ENCODE peak calls at places on chromosomes 7 and 10, in seven cellular contexts. One of them, this sample, is unnamed.

GRCh38 chr7:106779877-106780276 is 85.2 kb upstream of the PIK3CG start:
- DNase-seq in right lobe of liver: peak
- DNase-seq in adrenal gland: no peak
- DNase-seq in A549: peak
- DNase-seq in OCI-LY7: peak
- DNase-seq in cardiac muscle cell: no peak
- DNase-seq in hepatocyte: peak
- DNase-seq in this sample: no peak

GRCh38 chr10:63711866-63712716 is 190.9 kb downstream of the REEP3 start:
- DNase-seq in hepatocyte: peak
- DNase-seq in cardiac muscle cell: peak
- DNase-seq in OCI-LY7: no peak
- DNase-seq in adrenal gland: peak
- DNase-seq in A549: peak
- DNase-seq in right lobe of liver: peak
- DNase-seq in this sample: no peak

GRCh38 chr10:79061441-79062315 is 7.1 kb upstream of the ZMIZ1 start:
- DNase-seq in A549: no peak
- DNase-seq in right lobe of liver: peak
- DNase-seq in cardiac muscle cell: no peak
- DNase-seq in OCI-LY7: no peak
- DNase-seq in adrenal gland: peak
- DNase-seq in hepatocyte: no peak
- DNase-seq in this sample: no peak

GRCh38 chr10:3538291-3538849 is 246.6 kb downstream of the KLF6 start:
- DNase-seq in right lobe of liver: no peak
- DNase-seq in OCI-LY7: no peak
- DNase-seq in A549: peak
- DNase-seq in hepatocyte: no peak
- DNase-seq in cardiac muscle cell: no peak
- DNase-seq in adrenal gland: no peak
- DNase-seq in this sample: no peak

GRCh38 chr10:122213766-122214165 is 57.3 kb upstream of the BTBD16 start:
- DNase-seq in right lobe of liver: no peak
- DNase-seq in A549: no peak
- DNase-seq in OCI-LY7: no peak
- DNase-seq in adrenal gland: peak
- DNase-seq in cardiac muscle cell: peak
- DNase-seq in hepatocyte: no peak
- DNase-seq in this sample: no peak

GRCh38 chr10:15609291-15609690 is 110.4 kb downstream of the ITGA8 start:
- DNase-seq in cardiac muscle cell: no peak
- DNase-seq in right lobe of liver: no peak
- DNase-seq in adrenal gland: no peak
- DNase-seq in hepatocyte: no peak
- DNase-seq in OCI-LY7: no peak
- DNase-seq in A549: no peak
- DNase-seq in this sample: no peak

GRCh38 chr10:13891542-13892431 is 305.0 kb downstream of the PRPF18 start:
- DNase-seq in hepatocyte: peak
- DNase-seq in OCI-LY7: no peak
- DNase-seq in cardiac muscle cell: peak
- DNase-seq in A549: no peak
- DNase-seq in right lobe of liver: no peak
- DNase-seq in adrenal gland: no peak
- DNase-seq in this sample: no peak

GRCh38 chr10:44962870-44963738 is 3.5 kb downstream of the RASSF4 start:
- DNase-seq in hepatocyte: no peak
- DNase-seq in adrenal gland: peak
- DNase-seq in A549: no peak
- DNase-seq in right lobe of liver: no peak
- DNase-seq in cardiac muscle cell: no peak
- DNase-seq in OCI-LY7: peak
- DNase-seq in this sample: no peak

GRCh38 chr7:16616542-16616941 is 29.0 kb downstream of the ANKMY2 start:
- DNase-seq in A549: no peak
- DNase-seq in hepatocyte: no peak
- DNase-seq in cardiac muscle cell: no peak
- DNase-seq in OCI-LY7: no peak
- DNase-seq in right lobe of liver: no peak
- DNase-seq in adrenal gland: no peak
- DNase-seq in this sample: no peak

GRCh38 chr10:1149793-1150637 is 93.8 kb downstream of the WDR37 start:
- DNase-seq in adrenal gland: peak
- DNase-seq in OCI-LY7: no peak
- DNase-seq in right lobe of liver: no peak
- DNase-seq in A549: no peak
- DNase-seq in hepatocyte: peak
- DNase-seq in cardiac muscle cell: peak
- DNase-seq in this sample: no peak

GRCh38 chr7:66055321-66055956 is 20.2 kb upstream of the ASL start:
- DNase-seq in hepatocyte: no peak
- DNase-seq in OCI-LY7: no peak
- DNase-seq in adrenal gland: peak
- DNase-seq in cardiac muscle cell: peak
- DNase-seq in right lobe of liver: no peak
- DNase-seq in A549: no peak
- DNase-seq in this sample: no peak

DNA sequence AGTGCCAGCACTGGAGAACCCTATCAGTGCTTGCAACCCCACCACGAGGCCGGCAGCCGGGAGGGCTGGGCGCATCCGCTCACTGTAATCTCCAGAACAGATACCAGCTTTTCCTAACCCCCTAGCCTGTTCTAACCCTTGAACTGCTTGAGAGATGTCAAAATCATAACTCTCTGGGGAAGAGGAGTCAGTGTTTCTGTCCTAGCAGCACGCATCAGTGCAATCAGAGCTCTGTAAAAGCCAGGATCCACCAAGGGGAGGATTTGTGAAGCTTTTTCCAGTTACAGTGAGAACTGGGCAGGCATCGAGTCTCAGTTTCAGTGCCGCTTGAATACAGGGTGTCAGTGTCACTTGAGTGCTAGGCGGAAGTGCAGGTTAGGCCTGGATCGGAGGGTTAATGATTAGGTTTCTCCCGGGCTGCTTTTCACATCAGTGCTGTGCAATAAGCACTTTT is 104.5 kb upstream of the INSYN2A start:
- DNase-seq in hepatocyte: peak
- DNase-seq in cardiac muscle cell: no peak
- DNase-seq in OCI-LY7: no peak
- DNase-seq in right lobe of liver: no peak
- DNase-seq in A549: no peak
- DNase-seq in adrenal gland: no peak
- DNase-seq in this sample: no peak
- H3K27ac ChIP-seq in hepatocyte: peak
- H3K27ac ChIP-seq in cardiac muscle cell: no peak
- H3K27ac ChIP-seq in OCI-LY7: no peak
- H3K27ac ChIP-seq in right lobe of liver: peak
- H3K27ac ChIP-seq in A549: no peak
- H3K27ac ChIP-seq in adrenal gland: no peak
- H3K27ac ChIP-seq in this sample: no peak

DNA sequence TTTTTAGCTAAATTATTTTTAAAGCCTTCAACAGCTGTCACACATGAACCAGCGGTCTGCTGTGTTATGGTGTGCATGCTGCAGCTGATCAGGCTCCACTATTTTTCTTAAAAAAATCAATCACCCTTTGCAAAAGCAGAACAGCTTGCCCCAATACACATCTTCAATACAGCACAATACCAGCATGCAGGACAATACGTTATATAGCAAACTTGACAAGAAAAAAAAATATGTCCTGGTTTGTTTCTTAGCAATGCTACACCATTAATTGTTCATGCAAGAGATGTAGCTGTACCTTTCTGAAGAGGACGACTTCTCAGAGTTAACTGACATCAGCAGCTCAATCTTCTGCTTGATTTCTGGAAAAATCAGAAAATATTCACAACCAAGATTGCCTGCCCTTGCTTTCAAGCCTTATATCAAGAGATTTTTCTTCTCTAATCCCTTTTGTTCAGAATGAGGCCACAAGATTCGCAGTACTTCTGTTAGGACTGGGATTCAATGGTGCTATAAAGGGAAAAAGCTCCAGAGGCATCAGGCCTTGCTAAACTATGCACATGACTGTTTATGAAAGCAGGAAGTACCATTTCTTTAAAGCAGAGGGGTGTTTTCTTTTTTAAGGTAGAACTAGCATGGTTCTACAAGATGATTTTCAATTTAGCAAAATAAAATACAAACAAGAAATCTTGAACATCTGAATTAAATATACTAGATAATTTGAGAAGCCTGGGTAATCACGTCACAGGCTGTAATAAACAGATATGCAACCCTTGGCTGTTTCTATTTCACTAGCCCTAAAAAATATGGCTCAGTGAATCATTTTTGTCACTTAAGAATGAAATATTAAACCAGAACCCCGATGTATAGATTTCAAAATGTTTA is 120.0 kb downstream of the SRPK2 start:
- DNase-seq in A549: peak
- DNase-seq in OCI-LY7: peak
- DNase-seq in right lobe of liver: no peak
- DNase-seq in hepatocyte: peak
- DNase-seq in cardiac muscle cell: peak
- DNase-seq in adrenal gland: no peak
- DNase-seq in this sample: no peak
- H3K4me3 ChIP-seq in A549: peak
- H3K4me3 ChIP-seq in OCI-LY7: peak
- H3K4me3 ChIP-seq in right lobe of liver: peak
- H3K4me3 ChIP-seq in hepatocyte: peak
- H3K4me3 ChIP-seq in cardiac muscle cell: peak
- H3K4me3 ChIP-seq in adrenal gland: peak
- H3K4me3 ChIP-seq in this sample: no peak

DNA sequence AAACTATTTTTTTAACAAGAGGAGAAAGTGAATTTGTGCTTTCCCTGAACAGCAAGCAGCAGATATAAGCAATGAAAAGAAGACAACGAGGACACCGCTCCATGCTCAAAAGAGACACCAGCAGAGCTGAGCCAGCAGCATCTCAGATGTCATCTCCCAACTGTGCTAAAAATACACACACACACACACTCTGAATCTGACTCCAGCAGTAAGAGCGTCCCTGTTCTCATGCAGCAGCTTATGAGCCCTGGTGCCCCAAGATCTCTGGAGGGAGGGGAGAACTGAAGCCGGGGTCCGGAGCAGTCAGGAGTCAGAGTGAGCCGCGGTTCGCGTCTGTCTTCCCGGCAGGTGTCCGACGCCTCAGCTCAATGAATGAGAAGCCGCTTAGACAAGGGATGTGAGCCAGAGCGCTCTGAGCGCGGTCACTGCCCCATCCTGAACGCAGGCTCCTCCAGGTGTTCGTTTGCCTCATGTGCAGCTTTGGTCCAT is 49.2 kb downstream of the SVIL start:
- DNase-seq in adrenal gland: peak
- DNase-seq in cardiac muscle cell: peak
- DNase-seq in A549: peak
- DNase-seq in OCI-LY7: no peak
- DNase-seq in right lobe of liver: no peak
- DNase-seq in hepatocyte: no peak
- DNase-seq in this sample: no peak
- H3K27ac ChIP-seq in adrenal gland: no peak
- H3K27ac ChIP-seq in cardiac muscle cell: peak
- H3K27ac ChIP-seq in A549: no peak
- H3K27ac ChIP-seq in OCI-LY7: no peak
- H3K27ac ChIP-seq in right lobe of liver: no peak
- H3K27ac ChIP-seq in hepatocyte: no peak
- H3K27ac ChIP-seq in this sample: no peak

DNA sequence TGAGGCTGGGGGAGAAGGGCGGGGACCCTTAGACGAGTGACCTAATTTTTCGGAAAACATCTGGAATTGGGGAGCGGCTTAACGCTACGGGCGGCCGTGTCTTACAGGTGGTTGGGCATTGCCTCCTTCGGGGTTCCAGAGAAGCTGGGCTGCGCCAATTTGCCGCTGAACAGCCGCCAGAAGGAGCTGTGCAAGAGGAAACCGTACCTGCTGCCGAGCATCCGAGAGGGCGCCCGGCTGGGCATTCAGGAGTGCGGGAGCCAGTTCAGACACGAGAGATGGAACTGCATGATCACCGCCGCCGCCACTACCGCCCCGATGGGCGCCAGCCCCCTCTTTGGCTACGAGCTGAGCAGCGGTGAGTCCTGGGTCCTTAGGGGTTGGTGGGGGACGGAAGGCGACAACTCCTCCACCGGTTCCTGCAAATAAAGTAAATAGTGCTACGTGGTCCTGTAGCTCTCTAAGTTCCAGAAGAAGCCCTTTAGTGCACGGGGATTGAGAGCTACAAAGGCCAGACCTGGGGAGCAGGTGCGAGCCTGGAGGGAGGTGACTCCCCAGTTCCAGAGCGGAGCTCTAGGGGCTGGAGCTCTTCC is 756 bp downstream of the WNT16 start:
- DNase-seq in cardiac muscle cell: no peak
- DNase-seq in A549: peak
- DNase-seq in adrenal gland: no peak
- DNase-seq in hepatocyte: peak
- DNase-seq in right lobe of liver: no peak
- DNase-seq in OCI-LY7: no peak
- DNase-seq in this sample: no peak
- H3K4me3 ChIP-seq in cardiac muscle cell: peak
- H3K4me3 ChIP-seq in A549: peak
- H3K4me3 ChIP-seq in adrenal gland: no peak
- H3K4me3 ChIP-seq in hepatocyte: peak
- H3K4me3 ChIP-seq in right lobe of liver: peak
- H3K4me3 ChIP-seq in OCI-LY7: no peak
- H3K4me3 ChIP-seq in this sample: peak

GRCh38 chr10:124366343-124366742 is 52.4 kb downstream of the OAT start:
- DNase-seq in right lobe of liver: no peak
- DNase-seq in hepatocyte: no peak
- DNase-seq in A549: no peak
- DNase-seq in cardiac muscle cell: no peak
- DNase-seq in adrenal gland: no peak
- DNase-seq in OCI-LY7: no peak
- DNase-seq in this sample: no peak
- H3K27ac ChIP-seq in right lobe of liver: no peak
- H3K27ac ChIP-seq in hepatocyte: no peak
- H3K27ac ChIP-seq in A549: no peak
- H3K27ac ChIP-seq in cardiac muscle cell: no peak
- H3K27ac ChIP-seq in adrenal gland: no peak
- H3K27ac ChIP-seq in OCI-LY7: no peak
- H3K27ac ChIP-seq in this sample: no peak

GRCh38 chr7:11373546-11374142 is 400.0 kb downstream of the PHF14 start:
- DNase-seq in right lobe of liver: no peak
- DNase-seq in adrenal gland: no peak
- DNase-seq in hepatocyte: peak
- DNase-seq in OCI-LY7: peak
- DNase-seq in A549: peak
- DNase-seq in cardiac muscle cell: peak
- DNase-seq in this sample: no peak

GRCh38 chr7:11374629-11375028 is 401.0 kb downstream of the PHF14 start:
- DNase-seq in cardiac muscle cell: no peak
- DNase-seq in adrenal gland: no peak
- DNase-seq in A549: no peak
- DNase-seq in right lobe of liver: no peak
- DNase-seq in hepatocyte: no peak
- DNase-seq in OCI-LY7: no peak
- DNase-seq in this sample: no peak

GRCh38 chr7:11379641-11380040 is 406.0 kb downstream of the PHF14 start:
- DNase-seq in OCI-LY7: no peak
- DNase-seq in A549: no peak
- DNase-seq in adrenal gland: no peak
- DNase-seq in hepatocyte: no peak
- DNase-seq in right lobe of liver: no peak
- DNase-seq in cardiac muscle cell: no peak
- DNase-seq in this sample: no peak

GRCh38 chr7:11376549-11376948 is 402.9 kb downstream of the PHF14 start:
- DNase-seq in right lobe of liver: no peak
- DNase-seq in cardiac muscle cell: no peak
- DNase-seq in A549: no peak
- DNase-seq in adrenal gland: no peak
- DNase-seq in OCI-LY7: no peak
- DNase-seq in hepatocyte: no peak
- DNase-seq in this sample: no peak
- H3K4me3 ChIP-seq in right lobe of liver: no peak
- H3K4me3 ChIP-seq in cardiac muscle cell: no peak
- H3K4me3 ChIP-seq in A549: no peak
- H3K4me3 ChIP-seq in adrenal gland: no peak
- H3K4me3 ChIP-seq in OCI-LY7: no peak
- H3K4me3 ChIP-seq in hepatocyte: no peak
- H3K4me3 ChIP-seq in this sample: no peak